ENCODE peak calls at places on chromosomes 5 and 9, in seven cellular contexts. M, I, U, Q, N, L and Y are unnamed samples.

GRCh38 chr5:37146896-37147295 is 102.3 kb downstream of the CPLANE1 start:
- DNase-seq in I (no peak), N (no peak), Q (no peak), M (no peak), L (no peak), U (no peak), Y (no peak)

GRCh38 chr5:172423379-172424110 is 30.8 kb downstream of the SH3PXD2B start:
- DNase-seq in I (no peak), Q (no peak), N (no peak), M (no peak), U (no peak), L (no peak), Y (no peak)

GRCh38 chr5:68848086-68848485 is 245.7 kb upstream of the SLC30A5 start:
- DNase-seq in N (no peak), U (no peak), L (no peak), I (no peak), M (peak), Q (no peak), Y (peak)

GRCh38 chr5:57299945-57300344 is 126.1 kb downstream of the GPBP1 start:
- DNase-seq in M (no peak), I (no peak), Q (no peak), L (no peak), U (no peak), N (no peak), Y (no peak)

GRCh38 chr9:114366334-114367128 is 21.3 kb downstream of the AKNA start:
- DNase-seq in U (no peak), M (peak), I (no peak), Q (no peak), N (no peak), L (peak), Y (peak)

GRCh38 chr9:125904155-125904841 is 157.1 kb downstream of the PBX3 start:
- DNase-seq in U (no peak), Q (no peak), L (no peak), I (no peak), N (no peak), M (peak), Y (peak)

GRCh38 chr5:128913551-128913950 is 51.7 kb upstream of the SLC27A6 start:
- DNase-seq in M (no peak), Q (no peak), I (no peak), U (no peak), N (no peak), L (no peak), Y (no peak)

GRCh38 chr9:77820293-77820954 is 172.3 kb upstream of the GNA14 start:
- DNase-seq in Q (no peak), U (no peak), I (no peak), M (peak), L (peak), N (no peak), Y (peak)

GRCh38 chr5:57841671-57842375 is 359.2 kb upstream of the ACTBL2 start:
- DNase-seq in M (peak), U (no peak), N (no peak), L (peak), I (no peak), Q (no peak), Y (peak)

GRCh38 chr9:121985792-121986494 is 107.2 kb downstream of the TTLL11 start:
- DNase-seq in N (no peak), M (no peak), I (no peak), U (peak), Q (no peak), L (no peak), Y (no peak)

GRCh38 chr5:147223951-147224791 is 10.7 kb upstream of the STK32A start:
- DNase-seq in M (peak), N (no peak), L (peak), I (no peak), Q (peak), U (no peak), Y (peak)

GRCh38 chr9:136310273-136311030 is 6.6 kb upstream of the CCDC187 start:
- DNase-seq in I (no peak), M (no peak), Q (no peak), U (peak), L (no peak), N (no peak), Y (no peak)

GRCh38 chr5:56511442-56511841 is 278.3 kb upstream of the ANKRD55 start:
- DNase-seq in Q (no peak), I (no peak), M (no peak), L (no peak), N (no peak), U (no peak), Y (no peak)

GRCh38 chr9:87567566-87567965 is 69.9 kb downstream of the DAPK1 start:
- DNase-seq in Q (no peak), M (peak), L (no peak), U (no peak), I (no peak), N (no peak), Y (peak)

GRCh38 chr5:167250996-167251395 is 1040.4 kb upstream of the WWC1 start:
- DNase-seq in L (no peak), I (no peak), Q (no peak), U (no peak), N (no peak), M (no peak), Y (no peak)

GRCh38 chr5:129031886-129032683 is 62.5 kb upstream of the ISOC1 start:
- DNase-seq in Q (no peak), I (no peak), U (no peak), N (no peak), M (no peak), L (no peak), Y (no peak)

GRCh38 chr9:128102196-128102595 is 25.3 kb downstream of the PTGES2 start:
- DNase-seq in L (no peak), Q (no peak), M (no peak), I (no peak), U (no peak), N (no peak), Y (no peak)

GRCh38 chr5:65290677-65291076 is 191.0 kb downstream of the ADAMTS6 start:
- DNase-seq in L (no peak), U (no peak), N (no peak), M (no peak), Q (no peak), I (no peak), Y (no peak)